ENCODE peak calls at places on chromosomes 12 and 14, in ten cellular contexts. L, E, B, M, R, V, X, C, N and W are unnamed samples.

GRCh38 chr12:124742702-124743101 is 121.0 kb downstream of the SCARB1 start:
- DNase-seq in L (no peak), X (no peak), M (no peak), B (no peak), C (no peak), R (no peak), N (no peak), E (no peak), V (no peak), W (no peak)

GRCh38 chr12:63070709-63071108 is 80.3 kb downstream of the AVPR1A start:
- DNase-seq in N (no peak), M (no peak), C (no peak), V (no peak), R (no peak), L (no peak), B (no peak), E (no peak), X (no peak), W (no peak)

GRCh38 chr14:90850487-90850886 is 34.3 kb upstream of the TTC7B start:
- DNase-seq in C (peak; percentile 88), M (no peak), E (peak; percentile 75), X (no peak), N (peak; percentile 54), B (peak; percentile 16), V (no peak), L (no peak), R (peak; percentile 82), W (no peak)

GRCh38 chr12:56840922-56841321 is 77.8 kb downstream of the HSD17B6 start:
- DNase-seq in R (no peak), L (no peak), E (peak; percentile 72), C (no peak), B (no peak), N (no peak), V (no peak), X (no peak), M (no peak), W (no peak)

GRCh38 chr14:21279783-21280182 is at the start of gene RPGRIP1:
- DNase-seq in M (no peak), N (no peak), R (no peak), L (no peak), V (no peak), X (no peak), C (no peak), B (no peak), E (no peak), W (no peak)

GRCh38 chr12:48197549-48197966 is 5.5 kb downstream of the OR10AD1 start:
- DNase-seq in E (peak; percentile 45), C (peak; percentile 71), X (no peak), N (peak; percentile 27), B (peak; percentile 8), L (no peak), M (peak; percentile 68), R (peak; percentile 50), V (no peak), W (peak; percentile 37)

GRCh38 chr12:102593128-102593527 is 112.8 kb upstream of the IGF1 start:
- DNase-seq in M (no peak), R (peak; percentile 5), B (no peak), E (no peak), X (no peak), N (no peak), L (no peak), V (no peak), C (no peak), W (no peak)

GRCh38 chr14:59325906-59326305 is 137.4 kb downstream of the DAAM1 start:
- DNase-seq in C (no peak), B (no peak), E (no peak), M (no peak), L (no peak), N (no peak), R (no peak), V (no peak), X (no peak), W (no peak)

GRCh38 chr14:36661506-36662257 is at the start of gene PAX9:
- DNase-seq in N (peak; percentile 92), E (peak; percentile 99), V (no peak), R (peak; percentile 98), M (peak; percentile 93), B (peak; percentile 95), C (peak; percentile 87), X (peak; percentile 95), L (no peak), W (peak; percentile 97)

GRCh38 chr12:121611306-121611705 is 15.0 kb upstream of the ORAI1 start:
- DNase-seq in X (no peak), N (peak; percentile 87), R (peak; percentile 60), E (no peak), B (peak; percentile 35), C (no peak), L (no peak), V (peak; percentile 26), M (no peak), W (no peak)

GRCh38 chr12:53974084-53975018 is at the start of gene HOTAIR:
- DNase-seq in N (no peak), E (no peak), B (no peak), R (peak; percentile 54), C (no peak), L (no peak), X (no peak), V (no peak), M (no peak), W (no peak)

GRCh38 chr12:50859621-50860020 is 16.9 kb downstream of the TMPRSS12 start:
- DNase-seq in M (no peak), N (no peak), L (no peak), V (no peak), E (no peak), B (no peak), C (no peak), X (no peak), R (no peak), W (no peak)

GRCh38 chr12:67692135-67692534 is 43.6 kb downstream of the DYRK2 start:
- DNase-seq in R (no peak), V (no peak), C (no peak), B (no peak), N (no peak), L (no peak), X (no peak), M (no peak), E (no peak), W (no peak)

GRCh38 chr12:92340441-92341332 is 195.0 kb upstream of the BTG1 start:
- DNase-seq in X (no peak), N (no peak), M (no peak), R (no peak), C (no peak), E (peak; percentile 80), L (no peak), B (no peak), V (no peak), W (no peak)

GRCh38 chr12:59005195-59005961 is 85.1 kb upstream of the LRIG3 start:
- DNase-seq in N (no peak), X (no peak), L (no peak), M (no peak), R (no peak), E (no peak), C (no peak), V (no peak), B (no peak), W (no peak)

GRCh38 chr12:111434680-111435338 is 29.1 kb downstream of the SH2B3 start:
- DNase-seq in B (no peak), M (no peak), C (peak; percentile 37), E (no peak), L (peak; percentile 81), V (peak; percentile 67), X (no peak), R (peak; percentile 41), N (no peak), W (no peak)

GRCh38 chr14:65107200-65107599 is 4.9 kb upstream of the MAX start:
- DNase-seq in L (no peak), N (no peak), X (no peak), B (no peak), C (no peak), R (no peak), V (no peak), E (no peak), M (no peak), W (no peak)

GRCh38 chr12:81161680-81162079 is 83.8 kb downstream of the ACSS3 start:
- DNase-seq in L (no peak), N (no peak), R (no peak), E (no peak), M (no peak), B (no peak), C (no peak), X (no peak), V (no peak), W (no peak)

GRCh38 chr12:89959188-89959587 is 250.6 kb upstream of the ATP2B1 start:
- DNase-seq in M (no peak), E (no peak), C (no peak), N (no peak), V (no peak), X (no peak), L (no peak), B (no peak), R (no peak), W (no peak)

GRCh38 chr14:101862711-101863110 is 101.2 kb downstream of the PPP2R5C start:
- DNase-seq in E (no peak), X (no peak), N (no peak), C (no peak), R (no peak), B (no peak), M (no peak), L (no peak), V (no peak), W (no peak)

GRCh38 chr14:67409461-67409860 is 2.5 kb downstream of the PLEK2 start:
- DNase-seq in M (no peak), V (no peak), B (no peak), R (no peak), N (no peak), C (no peak), L (no peak), E (peak; percentile 66), X (no peak), W (no peak)

GRCh38 chr14:104317975-104318557 is 179.7 kb downstream of the KIF26A start:
- DNase-seq in C (no peak), V (no peak), X (no peak), B (no peak), N (no peak), R (no peak), E (no peak), M (no peak), L (no peak), W (no peak)